ENCODE peak calls at places on chromosome 11, in ten cellular contexts. S, J, N, V, M, U, Z, D, Y and B are unnamed samples.
A peak's percentile ranks its signal among the peaks of the same experiment; 100 is the strongest.

GRCh38 chr11:14873632-14874031 is 18.4 kb downstream of the CYP2R1 start:
- DNase-seq in S (no peak), J (no peak), N (no peak), V (no peak), M (no peak), U (no peak), Z (no peak), D (no peak), Y (no peak), B (no peak)

GRCh38 chr11:109729761-109730160 is 307.8 kb downstream of the C11orf87 start:
- DNase-seq in S (peak; percentile 37), J (no peak), N (no peak), V (no peak), M (no peak), U (no peak), Z (no peak), D (no peak), Y (no peak), B (no peak)

GRCh38 chr11:71383461-71383860 is 64.7 kb downstream of the DHCR7 start:
- DNase-seq in S (no peak), J (no peak), N (no peak), V (no peak), M (no peak), U (no peak), Z (no peak), D (no peak), Y (no peak), B (no peak)

GRCh38 chr11:61452825-61453224 is 22.9 kb downstream of the SDHAF2 start:
- DNase-seq in S (no peak), J (no peak), N (no peak), V (no peak), M (no peak), U (no peak), Z (no peak), D (no peak), Y (no peak), B (no peak)

GRCh38 chr11:96412761-96413381 is 23.1 kb downstream of the JRKL start:
- DNase-seq in S (no peak), J (no peak), N (no peak), V (no peak), M (no peak), U (no peak), Z (no peak), D (no peak), Y (no peak), B (no peak)

GRCh38 chr11:111980062-111980461 is 42.9 kb downstream of the DIXDC1 start:
- DNase-seq in S (no peak), J (no peak), N (no peak), V (no peak), M (no peak), U (no peak), Z (no peak), D (no peak), Y (no peak), B (no peak)

GRCh38 chr11:57248780-57249383 is 11.8 kb upstream of the APLNR start:
- DNase-seq in S (peak; percentile 52), J (peak; percentile 83), N (peak; percentile 45), V (peak; percentile 89), M (peak; percentile 49), U (peak; percentile 77), Z (no peak), D (peak; percentile 43), Y (peak; percentile 32), B (peak; percentile 66)

GRCh38 chr11:62353841-62354240 is 16.6 kb downstream of the ASRGL1 start:
- DNase-seq in S (no peak), J (no peak), N (no peak), V (no peak), M (no peak), U (no peak), Z (no peak), D (no peak), Y (no peak), B (no peak)

GRCh38 chr11:133619973-133620372 is 87.7 kb upstream of the OPCML start:
- DNase-seq in S (no peak), J (no peak), N (no peak), V (peak; percentile 24), M (no peak), U (no peak), Z (no peak), D (no peak), Y (no peak), B (no peak)

GRCh38 chr11:65041206-65042035 is at the start of gene SAC3D1:
- DNase-seq in S (peak; percentile 72), J (no peak), N (peak; percentile 33), V (peak; percentile 87), M (no peak), U (peak; percentile 34), Z (peak; percentile 67), D (no peak), Y (no peak), B (peak; percentile 60)

GRCh38 chr11:61442616-61443015 is 12.7 kb downstream of the SDHAF2 start:
- DNase-seq in S (no peak), J (no peak), N (no peak), V (no peak), M (no peak), U (no peak), Z (no peak), D (no peak), Y (no peak), B (no peak)

GRCh38 chr11:10975287-10975721 is 117.5 kb upstream of the ZBED5 start:
- DNase-seq in S (no peak), J (no peak), N (peak; percentile 27), V (no peak), M (no peak), U (peak; percentile 66), Z (no peak), D (no peak), Y (no peak), B (no peak)

GRCh38 chr11:102494216-102494615 is 36.3 kb downstream of the MMP7 start:
- DNase-seq in S (no peak), J (no peak), N (peak; percentile 55), V (no peak), M (no peak), U (peak; percentile 91), Z (no peak), D (no peak), Y (no peak), B (no peak)

GRCh38 chr11:128467610-128468041 is 119.7 kb downstream of the ETS1 start:
- DNase-seq in S (no peak), J (peak; percentile 60), N (peak; percentile 99), V (no peak), M (no peak), U (peak; percentile 90), Z (peak; percentile 58), D (no peak), Y (peak; percentile 92), B (peak; percentile 62)

GRCh38 chr11:45037425-45038005 is 86.8 kb upstream of the TP53I11 start:
- DNase-seq in S (no peak), J (no peak), N (no peak), V (no peak), M (no peak), U (no peak), Z (no peak), D (no peak), Y (no peak), B (no peak)

GRCh38 chr11:110599207-110599606 is 113.0 kb downstream of the ARHGAP20 start:
- DNase-seq in S (no peak), J (no peak), N (no peak), V (no peak), M (no peak), U (no peak), Z (no peak), D (no peak), Y (no peak), B (no peak)

GRCh38 chr11:100777118-100777517 is 90.0 kb downstream of the ARHGAP42 start:
- DNase-seq in S (no peak), J (no peak), N (peak; percentile 5), V (no peak), M (no peak), U (no peak), Z (no peak), D (no peak), Y (no peak), B (no peak)

GRCh38 chr11:127925430-127925829 is 661.9 kb downstream of the ETS1 start:
- DNase-seq in S (no peak), J (no peak), N (peak; percentile 28), V (no peak), M (no peak), U (peak; percentile 22), Z (no peak), D (no peak), Y (no peak), B (no peak)

GRCh38 chr11:70834277-70834940 is 418.0 kb downstream of the SHANK2 start:
- DNase-seq in S (no peak), J (no peak), N (no peak), V (no peak), M (no peak), U (no peak), Z (no peak), D (no peak), Y (no peak), B (no peak)

GRCh38 chr11:2815762-2816496 is 69.6 kb downstream of the CDKN1C start:
- DNase-seq in S (no peak), J (peak; percentile 35), N (no peak), V (no peak), M (no peak), U (no peak), Z (no peak), D (no peak), Y (no peak), B (no peak)

GRCh38 chr11:33266418-33267215 is 9.4 kb downstream of the HIPK3 start:
- DNase-seq in S (no peak), J (no peak), N (peak; percentile 48), V (no peak), M (no peak), U (peak; percentile 83), Z (no peak), D (no peak), Y (no peak), B (no peak)

GRCh38 chr11:45993438-45994064 is 71.1 kb downstream of the LARGE2 start:
- DNase-seq in S (no peak), J (no peak), N (no peak), V (no peak), M (no peak), U (peak; percentile 90), Z (no peak), D (no peak), Y (no peak), B (no peak)

GRCh38 chr11:125165111-125165663 is 636 bp downstream of the PKNOX2 start:
- DNase-seq in S (no peak), J (peak; percentile 72), N (peak; percentile 44), V (peak; percentile 65), M (no peak), U (peak; percentile 30), Z (no peak), D (no peak), Y (no peak), B (no peak)

GRCh38 chr11:120043323-120043945 is 94.5 kb downstream of the TRIM29 start:
- DNase-seq in S (no peak), J (no peak), N (no peak), V (no peak), M (peak; percentile 23), U (no peak), Z (no peak), D (no peak), Y (no peak), B (no peak)

GRCh38 chr11:1453611-1454386 is 32.8 kb downstream of the MOB2 start:
- DNase-seq in S (peak; percentile 52), J (no peak), N (no peak), V (peak; percentile 73), M (peak; percentile 45), U (no peak), Z (peak; percentile 44), D (no peak), Y (no peak), B (no peak)